ENCODE peak calls at places on chromosomes 4 and X, in five cellular contexts. O is mammary epithelial cell, P is GM12878, Y is left ventricle myocardium inferior, T is gastrocnemius medialis. V is an unnamed sample. For H3K4me1 and H3K27me3, the result is how much of the 10 kb centered on the place peaks cover.

GRCh38 chrX:15815779-15816452 is 25.6 kb downstream of the ZRSR2 start:
- DNase-seq in O (no peak), P (peak), Y (no peak), T (no peak), V (no peak)

GRCh38 chr4:36177946-36178345 is 66.4 kb downstream of the ARAP2 start:
- DNase-seq in O (peak), P (no peak), Y (no peak), T (no peak), V (no peak)

GRCh38 chr4:124745988-124746801 is 33.7 kb upstream of the ANKRD50 start:
- DNase-seq in O (no peak), P (no peak), Y (no peak), T (no peak), V (no peak)

GRCh38 chr4:1720163-1720983 is 750 bp downstream of the TMEM129 start:
- DNase-seq in O (peak), P (no peak), Y (peak), T (no peak), V (no peak)

GRCh38 chrX:39158801-39159657 is 357.8 kb downstream of the MID1IP1 start:
- DNase-seq in O (peak), P (peak), Y (no peak), T (no peak), V (no peak)

GRCh38 chrX:19344661-19345060 is 934 bp downstream of the PDHA1 start:
- DNase-seq in O (no peak), P (no peak), Y (no peak), T (no peak), V (no peak)

GRCh38 chr4:105992641-105993305 is 97.5 kb downstream of the NPNT start:
- DNase-seq in O (peak), P (no peak), Y (no peak), T (no peak), V (no peak)

GRCh38 chr4:181176306-181176705 is 1066.9 kb upstream of the TENM3 start:
- DNase-seq in O (no peak), P (no peak), Y (no peak), T (no peak), V (no peak)

GRCh38 chrX:136880452-136881013 is at the start of gene RBMX:
- DNase-seq in O (peak), P (peak), Y (peak), T (peak), V (peak)

GRCh38 chrX:16628954-16629595 is 20.9 kb upstream of the S100G start:
- DNase-seq in O (no peak), P (no peak), Y (no peak), T (no peak), V (no peak)

GRCh38 chrX:153773218-153773611 is 7.6 kb upstream of the SRPK3 start:
- DNase-seq in O (no peak), P (no peak), Y (no peak), T (no peak), V (no peak)

GRCh38 chrX:148741441-148741840 is 241.0 kb downstream of the AFF2 start:
- DNase-seq in O (no peak), P (no peak), Y (no peak), T (no peak), V (no peak)

DNA sequence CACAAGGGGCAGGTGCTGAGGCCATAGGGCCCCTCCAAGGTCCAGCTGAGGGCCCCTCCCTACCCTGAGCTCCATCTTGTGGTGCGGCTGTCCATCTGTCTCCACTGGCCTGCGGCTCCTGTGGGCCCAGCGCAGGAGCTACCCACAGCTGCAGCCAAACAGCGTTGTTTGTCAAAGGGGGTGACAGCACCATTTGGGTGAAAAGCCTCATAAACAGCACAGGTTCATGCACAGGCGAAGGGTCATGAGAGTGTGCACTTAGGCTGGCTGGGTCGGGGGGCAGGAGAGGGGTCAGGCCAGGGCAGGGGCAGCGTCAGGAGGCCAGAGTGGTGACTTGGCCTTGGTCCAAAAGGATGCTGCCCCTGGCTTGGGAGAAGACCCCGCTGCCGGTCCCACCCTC is 32.3 kb downstream of the BLOC1S4 start:
- DNase-seq in O (no peak), P (no peak), Y (no peak), T (no peak), V (no peak)
- H3K4me1 ChIP-seq in O (under half), P (under half), Y (under half), T (under half), V (under half)

DNA sequence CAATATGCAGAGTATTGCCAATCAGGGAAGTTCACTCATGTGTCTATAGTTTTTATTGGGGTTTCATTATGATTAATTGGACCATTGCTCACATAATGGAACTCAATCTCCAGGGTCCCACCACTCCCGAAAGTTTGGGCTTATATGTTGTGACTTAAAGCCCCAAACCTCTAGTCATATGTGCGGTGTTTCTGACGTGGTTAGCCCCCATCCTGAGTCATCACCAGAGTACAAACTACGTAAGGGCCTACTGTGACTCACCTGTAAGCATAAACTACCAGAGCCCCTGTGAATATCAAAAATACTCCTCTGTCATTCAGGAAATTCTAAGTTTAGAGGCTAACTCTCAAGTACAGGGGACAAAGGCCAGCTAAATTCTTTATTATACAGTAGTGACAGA is 5.4 kb downstream of the YIPF6 start:
- DNase-seq in O (peak), P (no peak), Y (no peak), T (no peak), V (no peak)
- H3K27me3 ChIP-seq in O (under half), P (under half), Y (under half), T (under half), V (under half)

GRCh38 chr4:15482346-15482745 is 12.7 kb downstream of the CC2D2A start:
- DNase-seq in O (no peak), P (no peak), Y (no peak), T (no peak), V (no peak)

GRCh38 chr4:15479913-15480185 is 10.2 kb downstream of the CC2D2A start:
- DNase-seq in O (no peak), P (no peak), Y (no peak), T (no peak), V (no peak)

GRCh38 chr4:15476396-15476795 is 6.7 kb downstream of the CC2D2A start:
- DNase-seq in O (no peak), P (no peak), Y (no peak), T (no peak), V (no peak)

GRCh38 chr4:15478724-15479088 is 9.0 kb downstream of the CC2D2A start:
- DNase-seq in O (no peak), P (no peak), Y (no peak), T (no peak), V (no peak)

DNA sequence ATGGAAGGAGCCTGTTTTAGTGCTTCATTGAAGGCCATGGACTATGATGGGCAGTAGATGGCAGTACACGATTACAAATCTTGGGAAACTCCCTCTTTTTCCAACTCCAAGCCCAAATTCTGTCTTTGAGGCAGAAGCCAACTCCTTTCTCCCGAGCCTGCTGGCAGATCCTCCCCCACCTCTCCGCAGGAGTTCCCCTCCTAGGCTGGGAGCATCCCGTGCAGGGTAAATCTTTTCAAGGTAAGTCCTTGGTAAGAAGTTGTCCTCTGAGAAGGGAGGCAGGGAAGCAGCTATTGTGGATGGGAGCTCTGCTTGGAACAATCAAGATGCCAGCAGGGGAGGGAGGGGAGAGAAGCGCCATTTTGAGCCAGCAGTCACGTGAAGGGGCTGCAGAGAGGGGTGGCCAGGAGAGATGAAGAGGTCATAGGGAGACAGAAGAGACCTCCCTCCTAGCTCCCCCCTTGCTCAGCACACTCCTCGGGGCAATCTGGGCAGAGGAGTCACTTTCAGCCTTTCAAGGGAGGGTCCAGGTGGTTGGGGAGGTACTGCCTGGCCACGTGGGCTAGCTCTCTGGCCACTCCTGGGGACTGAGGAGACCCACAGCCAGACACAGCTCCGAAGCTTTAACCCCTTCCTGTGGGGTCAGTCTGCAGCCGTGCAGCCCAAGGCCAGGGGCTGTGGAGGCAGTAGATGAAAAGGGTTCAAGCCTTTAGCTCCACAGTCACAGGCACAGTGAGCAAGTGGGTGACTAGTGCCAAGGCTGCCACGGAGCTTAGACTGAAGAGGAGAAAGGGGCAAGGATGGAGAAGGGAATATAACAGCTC is 9.6 kb downstream of the CC2D2A start:
- DNase-seq in O (peak), P (no peak), Y (no peak), T (no peak), V (no peak)
- TF ChIP-seq CTCF in O (peak), P (peak), Y (peak), T (peak), V (peak)

GRCh38 chrX:13933352-13933751 is 96.3 kb downstream of the GEMIN8 start:
- DNase-seq in O (no peak), P (no peak), Y (no peak), T (no peak), V (no peak)

GRCh38 chrX:13934731-13935130 is 95.0 kb downstream of the GEMIN8 start:
- DNase-seq in O (peak), P (no peak), Y (no peak), T (no peak), V (no peak)

GRCh38 chrX:13936804-13937203 is 92.9 kb downstream of the GEMIN8 start:
- DNase-seq in O (no peak), P (no peak), Y (no peak), T (no peak), V (no peak)

GRCh38 chrX:13933851-13934250 is 95.8 kb downstream of the GEMIN8 start:
- DNase-seq in O (no peak), P (no peak), Y (no peak), T (no peak), V (no peak)

GRCh38 chrX:13932416-13932815 is 97.3 kb downstream of the GEMIN8 start:
- DNase-seq in O (no peak), P (no peak), Y (no peak), T (no peak), V (no peak)
- H3K4me1 ChIP-seq in O (under half), P (under half), Y (under half), T (under half), V (under half)

V was measured in thoracic aorta.